ENCODE peak calls at places on chromosomes 5 and 9, in four cellular contexts. A is transverse colon, R is K562, B is sigmoid colon. D is an unnamed sample.

GRCh38 chr5:147906326-147907095 is at the start of gene C5orf46:
- DNase-seq in B (no peak), A (no peak), R (no peak), D (no peak)

GRCh38 chr5:134552301-134552700 is 26.8 kb downstream of the JADE2 start:
- DNase-seq in A (no peak), B (no peak), R (no peak), D (peak)

GRCh38 chr9:20848490-20848889 is 164.4 kb downstream of the FOCAD start:
- DNase-seq in R (no peak), A (no peak), B (no peak), D (no peak)

GRCh38 chr5:133924221-133924920 is 44.1 kb downstream of the C5orf15 start:
- DNase-seq in A (no peak), B (no peak), R (no peak), D (no peak)

GRCh38 chr5:92552206-92553160 is 1028.5 kb downstream of the NR2F1-AS1 start:
- DNase-seq in A (no peak), B (no peak), R (no peak), D (no peak)

GRCh38 chr5:149583394-149583793 is 2.1 kb downstream of the ARHGEF37 start:
- DNase-seq in B (no peak), A (peak), R (no peak), D (peak)

GRCh38 chr9:137516144-137516917 is 33.9 kb downstream of the PNPLA7 start:
- DNase-seq in B (no peak), R (no peak), A (no peak), D (no peak)

GRCh38 chr9:26781906-26782305 is 110.7 kb downstream of the CAAP1 start:
- DNase-seq in B (no peak), A (no peak), R (no peak), D (no peak)

GRCh38 chr5:62296998-62297397 is 9.0 kb upstream of the KIF2A start:
- DNase-seq in A (no peak), R (no peak), B (no peak), D (no peak)

GRCh38 chr9:93684806-93685553 is 108.6 kb downstream of the PHF2 start:
- DNase-seq in R (peak), B (no peak), A (no peak), D (no peak)

GRCh38 chr5:154753792-154754191 is 1.4 kb upstream of the LARP1 start:
- DNase-seq in B (peak), A (peak), R (peak), D (peak)

GRCh38 chr9:138112791-138113600 is 235.4 kb downstream of the CACNA1B start:
- DNase-seq in R (no peak), B (no peak), A (no peak), D (peak)

GRCh38 chr9:70256123-70256551 is 2.6 kb upstream of the SMC5 start:
- DNase-seq in A (no peak), R (peak), B (no peak), D (no peak)

GRCh38 chr9:132973713-132974112 is 4.8 kb upstream of the GFI1B start:
- DNase-seq in B (no peak), A (no peak), R (peak), D (no peak)

GRCh38 chr5:8329773-8330172 is 460.8 kb downstream of the MTRR start:
- DNase-seq in A (no peak), R (no peak), B (no peak), D (no peak)

GRCh38 chr9:7209990-7210389 is 452.2 kb downstream of the KDM4C start:
- DNase-seq in A (no peak), R (no peak), B (no peak), D (no peak)

GRCh38 chr5:179599973-179600372 is 23.5 kb downstream of the HNRNPH1 start:
- DNase-seq in R (no peak), A (no peak), B (no peak), D (no peak)

GRCh38 chr9:107888773-107889227 is 399.2 kb upstream of the KLF4 start:
- DNase-seq in R (no peak), B (no peak), A (no peak), D (no peak)

GRCh38 chr5:144198386-144198785 is 27.7 kb downstream of the KCTD16 start:
- DNase-seq in A (no peak), B (no peak), R (no peak), D (no peak)

GRCh38 chr9:24210641-24211040 is 335.1 kb downstream of the IZUMO3 start:
- DNase-seq in B (no peak), A (no peak), R (no peak), D (no peak)

GRCh38 chr9:69174645-69175487 is 789 bp downstream of the TJP2 start:
- DNase-seq in R (peak), A (peak), B (peak), D (no peak)

GRCh38 chr9:75108571-75108970 is 20.3 kb downstream of the OSTF1 start:
- DNase-seq in A (peak), R (no peak), B (peak), D (peak)

GRCh38 chr9:97772145-97772544 is 75.0 kb upstream of the XPA start:
- DNase-seq in R (no peak), A (no peak), B (no peak), D (no peak)

GRCh38 chr9:136947955-136948510 is 3.0 kb downstream of the C8G start:
- DNase-seq in B (peak), A (peak), R (peak), D (peak)

GRCh38 chr5:157915638-157916037 is 56.7 kb upstream of the CLINT1 start:
- DNase-seq in B (peak), A (peak), R (peak), D (peak)

GRCh38 chr5:89315194-89315593 is 432.2 kb upstream of the MEF2C start:
- DNase-seq in A (no peak), B (no peak), R (no peak), D (no peak)

DNA sequence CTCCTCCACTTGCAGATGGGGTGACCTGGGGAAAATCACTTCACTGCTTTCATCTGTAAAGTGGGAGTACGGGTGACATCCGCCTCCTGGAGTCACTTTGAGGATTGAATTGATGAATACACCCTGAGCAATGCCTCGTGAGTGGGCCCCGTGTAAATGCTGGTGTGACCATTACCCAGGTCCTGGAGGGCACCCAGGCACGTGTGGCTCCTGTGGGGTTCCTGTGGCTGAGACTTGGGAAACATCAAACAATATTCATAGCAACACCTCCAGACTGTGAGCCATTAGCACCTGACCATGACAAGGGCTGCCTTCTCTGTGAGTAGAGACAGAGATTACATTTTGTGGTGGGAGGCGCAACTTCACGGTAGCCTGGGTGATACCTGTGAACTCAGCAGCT is 11.4 kb downstream of the MRPL36 start:
- DNase-seq in R (no peak), A (no peak), B (peak), D (no peak)
- TF ChIP-seq POLR2AphosphoS5 in R (no peak), A (no peak), B (no peak), D (no peak)

DNA sequence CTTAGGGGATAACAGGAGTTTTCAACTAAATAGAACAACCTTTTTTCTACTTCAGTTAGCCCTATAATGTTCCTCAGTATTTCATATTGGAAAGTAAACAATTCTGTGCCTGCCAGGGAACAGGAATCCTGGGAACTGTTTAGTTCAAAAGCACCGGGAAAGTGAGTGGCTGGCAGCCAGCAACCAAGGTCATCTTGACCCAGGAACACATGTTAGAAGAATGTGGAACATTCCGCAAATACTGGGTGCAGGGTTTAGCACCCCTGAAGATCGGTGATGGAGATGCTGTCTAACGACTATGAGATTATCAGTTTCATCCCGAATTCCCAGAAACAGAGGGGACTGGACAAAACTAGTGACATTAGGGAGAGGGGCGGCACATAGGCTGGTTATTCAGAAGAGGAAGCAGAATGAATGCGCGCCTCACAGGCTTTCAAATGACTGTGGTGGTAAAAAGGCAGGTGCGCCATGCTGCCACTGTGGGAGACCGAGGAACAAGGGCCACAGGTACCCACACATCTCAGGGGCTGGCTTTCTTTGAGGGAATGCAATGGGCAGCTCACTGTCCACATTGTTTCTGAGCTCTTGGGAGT is 51.2 kb downstream of the IPPK start:
- DNase-seq in R (no peak), A (no peak), B (peak), D (peak)
- TF ChIP-seq POLR2AphosphoS5 in R (no peak), A (no peak), B (peak), D (no peak)

GRCh38 chr9:87718852-87719612 is 6.9 kb upstream of the CTSL start:
- DNase-seq in A (no peak), B (no peak), R (no peak), D (no peak)
- TF ChIP-seq POLR2AphosphoS5 in A (no peak), B (no peak), R (no peak), D (no peak)

DNA sequence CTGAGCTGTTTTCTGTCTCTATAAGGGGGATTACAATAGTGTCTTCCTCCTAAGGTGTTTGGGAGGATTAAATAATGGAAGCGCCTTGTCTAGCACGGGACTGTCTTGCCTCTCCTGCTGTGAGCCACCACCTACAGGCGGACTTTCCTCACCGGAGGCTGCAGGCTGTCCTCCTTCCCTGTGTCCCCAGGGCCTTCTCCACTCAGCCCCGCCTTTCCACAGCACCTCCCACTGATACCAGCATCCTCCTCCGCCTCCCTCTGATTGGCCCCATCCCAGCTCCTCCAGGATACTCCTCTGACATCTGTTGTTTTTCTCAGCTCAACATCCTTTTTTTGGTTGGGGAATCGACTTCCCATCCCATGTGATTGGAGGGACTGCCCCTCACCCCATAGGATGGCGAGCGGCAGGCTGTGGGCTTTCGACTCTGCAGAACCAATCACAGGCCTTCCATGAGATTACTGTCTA is 851 bp upstream of the ZDHHC12 start:
- DNase-seq in R (peak), A (peak), B (peak), D (peak)
- TF ChIP-seq POLR2AphosphoS5 in R (no peak), A (peak), B (no peak), D (no peak)

GRCh38 chr9:35556781-35557180 is 48.3 kb upstream of the TESK1 start:
- DNase-seq in R (no peak), A (no peak), B (no peak), D (no peak)

GRCh38 chr9:35553670-35554543 is 51.2 kb upstream of the TESK1 start:
- DNase-seq in R (peak), B (peak), A (peak), D (peak)

GRCh38 chr9:35555881-35556280 is 49.2 kb upstream of the TESK1 start:
- DNase-seq in R (no peak), A (no peak), B (no peak), D (no peak)

GRCh38 chr9:35557330-35557729 is 47.7 kb upstream of the TESK1 start:
- DNase-seq in A (no peak), B (no peak), R (no peak), D (no peak)

GRCh38 chr9:35555246-35555701 is 49.8 kb upstream of the TESK1 start:
- DNase-seq in B (no peak), R (no peak), A (no peak), D (no peak)
- TF ChIP-seq POLR2AphosphoS5 in B (no peak), R (no peak), A (no peak), D (no peak)

GRCh38 chr9:87282477-87282991 is 215.1 kb upstream of the DAPK1 start:
- DNase-seq in R (no peak), A (no peak), B (no peak), D (no peak)
- TF ChIP-seq POLR2AphosphoS5 in R (no peak), A (no peak), B (no peak), D (no peak)

DNA sequence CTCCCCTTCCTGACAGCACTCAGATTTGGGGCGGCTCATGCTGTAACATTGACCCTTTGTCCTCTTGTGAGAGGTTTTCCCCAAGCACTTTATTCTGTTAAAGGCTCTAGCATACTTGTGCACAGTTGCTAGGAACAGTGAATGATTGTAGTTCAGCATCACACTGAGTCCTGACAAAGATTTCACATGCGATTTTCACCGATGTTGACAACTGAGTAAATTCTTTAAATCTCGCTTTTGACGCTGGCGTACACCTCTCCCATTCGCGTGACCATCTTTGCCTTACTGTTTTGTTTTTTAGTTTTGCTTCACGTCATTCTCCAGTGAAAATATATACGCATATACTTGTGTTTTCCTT is 788 bp downstream of the CDC37L1 start:
- DNase-seq in R (peak), A (no peak), B (no peak), D (no peak)
- TF ChIP-seq POLR2AphosphoS5 in R (no peak), A (no peak), B (no peak), D (no peak)